ENCODE peak calls at places on chromosomes 7 and 10, in ten cellular contexts. U is effector memory CD4-positive, alpha-beta T cell; R is stimulated activated CD8-positive, alpha-beta memory T cell treated with anti-CD3 and anti-CD28 coated beads, Interleukin-4, amount 100 ng/mL, for 24 hours; H is SK-N-DZ; G is SHP77 treated with DMSO at 0.1 percent for 48 hours; Y is right atrium auricular region; I is AG09309; D is EL; W is MV-4-11; S is substantia nigra. L is an unnamed sample.

GRCh38 chr7:65441010-65441409 is 67.4 kb downstream of the ZNF92 start:
- DNase-seq in W (no peak), R (no peak), D (peak), U (no peak), S (no peak), G (no peak), H (no peak), I (peak), Y (no peak), L (no peak)

GRCh38 chr7:80842479-80842797 is 76.4 kb downstream of the SEMA3C start:
- DNase-seq in W (peak), U (no peak), G (no peak), H (no peak), R (no peak), I (no peak), Y (no peak), D (no peak), S (no peak), L (no peak)

GRCh38 chr7:99949645-99950228 is 20.3 kb upstream of the GJC3 start:
- DNase-seq in W (no peak), G (no peak), H (no peak), I (no peak), U (no peak), Y (no peak), D (peak), S (no peak), R (no peak), L (no peak)

GRCh38 chr7:114787556-114787955 is 134.3 kb upstream of the MDFIC start:
- DNase-seq in S (no peak), I (no peak), D (no peak), U (no peak), H (no peak), W (no peak), G (no peak), R (no peak), Y (no peak), L (no peak)

GRCh38 chr7:105297309-105297708 is 91.4 kb downstream of the SRPK2 start:
- DNase-seq in G (no peak), D (no peak), I (no peak), U (no peak), W (no peak), S (no peak), R (no peak), Y (no peak), H (no peak), L (no peak)

GRCh38 chr7:54180796-54181195 is 361.4 kb upstream of the VSTM2A start:
- DNase-seq in W (no peak), D (no peak), Y (no peak), U (no peak), H (no peak), G (no peak), R (no peak), I (no peak), S (no peak), L (no peak)

GRCh38 chr7:48101880-48102448 is 12.9 kb downstream of the UPP1 start:
- DNase-seq in G (peak), I (no peak), Y (no peak), H (no peak), D (no peak), U (no peak), S (no peak), R (no peak), W (no peak), L (peak)

GRCh38 chr7:20513341-20513740 is 102.1 kb upstream of the ABCB5 start:
- DNase-seq in D (no peak), I (no peak), W (no peak), S (no peak), R (no peak), G (no peak), U (no peak), H (no peak), Y (no peak), L (no peak)

GRCh38 chr10:30985552-30985951 is 46.1 kb downstream of the ZNF438 start:
- DNase-seq in H (no peak), R (no peak), I (no peak), G (no peak), D (peak), S (no peak), U (no peak), W (no peak), Y (no peak), L (no peak)

GRCh38 chr7:143391462-143392404 is 10.6 kb downstream of the ZYX start:
- DNase-seq in S (no peak), W (no peak), U (no peak), R (no peak), I (no peak), G (no peak), Y (peak), D (peak), H (no peak), L (no peak)

GRCh38 chr7:95470452-95470851 is 15.3 kb upstream of the ASB4 start:
- DNase-seq in Y (no peak), G (peak), U (no peak), R (no peak), H (no peak), W (peak), I (peak), D (peak), S (no peak), L (peak)

GRCh38 chr10:52216852-52217251 is 97.2 kb upstream of the DKK1 start:
- DNase-seq in G (peak), I (peak), W (peak), R (no peak), S (no peak), H (no peak), U (no peak), D (peak), Y (no peak), L (no peak)

GRCh38 chr7:1543826-1544177 is 12.2 kb downstream of the TMEM184A start:
- DNase-seq in D (no peak), I (no peak), U (no peak), Y (no peak), H (no peak), S (no peak), G (no peak), W (no peak), R (no peak), L (no peak)

GRCh38 chr7:26090927-26091519 is 61.0 kb upstream of the NFE2L3 start:
- DNase-seq in D (peak), W (peak), I (peak), H (peak), G (peak), Y (no peak), R (no peak), U (no peak), S (peak), L (peak)

GRCh38 chr10:74754397-74754796 is 72.0 kb upstream of the KAT6B start:
- DNase-seq in Y (no peak), D (no peak), W (peak), U (no peak), R (no peak), H (no peak), S (no peak), G (no peak), I (peak), L (no peak)

GRCh38 chr10:131722525-131723264 is 178.1 kb upstream of the PPP2R2D start:
- DNase-seq in R (no peak), Y (no peak), I (no peak), H (no peak), S (no peak), G (no peak), W (no peak), D (no peak), U (no peak), L (no peak)

GRCh38 chr7:152910545-152911013 is 151.0 kb downstream of the ACTR3B start:
- DNase-seq in I (no peak), W (no peak), D (no peak), H (no peak), Y (no peak), U (no peak), S (no peak), R (no peak), G (no peak), L (no peak)

GRCh38 chr7:73992104-73992562 is 35.8 kb upstream of the ELN start:
- DNase-seq in U (no peak), I (peak), H (no peak), S (no peak), R (no peak), D (peak), Y (peak), G (no peak), W (no peak), L (no peak)

GRCh38 chr10:126049741-126050140 is 153.4 kb downstream of the FANK1 start:
- DNase-seq in I (peak), W (no peak), S (no peak), R (no peak), D (peak), H (no peak), U (no peak), Y (no peak), G (no peak), L (no peak)

GRCh38 chr10:31020128-31020527 is 11.5 kb downstream of the ZNF438 start:
- DNase-seq in H (no peak), I (no peak), D (no peak), W (no peak), R (no peak), U (no peak), S (no peak), G (no peak), Y (no peak), L (no peak)

GRCh38 chr7:2301510-2301860 is 12.8 kb downstream of the SNX8 start:
- DNase-seq in G (no peak), U (no peak), S (no peak), H (no peak), Y (no peak), W (no peak), D (no peak), I (no peak), R (no peak), L (no peak)

GRCh38 chr7:30029696-30030095 is 1.5 kb downstream of the PLEKHA8 start:
- DNase-seq in H (no peak), I (no peak), W (no peak), Y (no peak), R (no peak), S (no peak), G (no peak), U (no peak), D (no peak), L (peak)

GRCh38 chr7:77629797-77630196 is 66.5 kb upstream of the RSBN1L start:
- DNase-seq in H (no peak), I (no peak), W (no peak), D (no peak), U (no peak), G (no peak), S (no peak), Y (no peak), R (no peak), L (no peak)

GRCh38 chr7:127976056-127976455 is 55.2 kb downstream of the LRRC4 start:
- DNase-seq in W (no peak), G (no peak), I (no peak), U (no peak), H (no peak), Y (no peak), D (no peak), R (no peak), S (no peak), L (no peak)

GRCh38 chr10:59216178-59216869 is 39.9 kb downstream of the PHYHIPL start:
- DNase-seq in Y (no peak), R (no peak), I (no peak), H (no peak), U (no peak), S (no peak), D (no peak), G (no peak), W (no peak), L (no peak)

GRCh38 chr7:158589653-158590052 is 2.0 kb upstream of the PTPRN2 start:
- DNase-seq in W (no peak), U (no peak), H (no peak), Y (no peak), S (no peak), R (no peak), D (no peak), G (no peak), I (no peak), L (no peak)

GRCh38 chr7:127252736-127253288 is at the start of gene GRM8:
- DNase-seq in G (peak), H (peak), U (no peak), D (peak), R (no peak), S (peak), Y (no peak), W (no peak), I (no peak), L (peak)

GRCh38 chr7:142714375-142714774 is 34.9 kb upstream of the PRSS1 start:
- DNase-seq in R (no peak), I (no peak), S (no peak), Y (no peak), G (no peak), D (no peak), W (peak), U (peak), H (no peak), L (peak)

GRCh38 chr10:22805304-22805703 is 90.9 kb upstream of the PIP4K2A start:
- DNase-seq in G (peak), I (no peak), R (no peak), Y (no peak), U (no peak), W (no peak), H (no peak), D (peak), S (peak), L (no peak)

GRCh38 chr7:106681815-106682495 is 21.0 kb upstream of the CCDC71L start:
- DNase-seq in S (no peak), W (no peak), I (no peak), R (no peak), U (no peak), D (peak), G (no peak), H (no peak), Y (no peak), L (no peak)

GRCh38 chr7:145156834-145157233 is 321.0 kb upstream of the TPK1 start:
- DNase-seq in Y (no peak), U (no peak), W (no peak), D (no peak), H (no peak), G (no peak), I (no peak), S (no peak), R (no peak), L (no peak)

GRCh38 chr10:21518629-21519321 is 6.7 kb downstream of the SKIDA1 start:
- DNase-seq in S (no peak), R (no peak), I (no peak), U (no peak), D (peak), H (no peak), G (peak), W (no peak), Y (no peak), L (no peak)

L was measured in activated naive CD4-positive, alpha-beta T cell treated with anti-CD3 and anti-CD28 coated beads for 36 hours.